ENCODE peak calls at places on chromosomes 5 and 9, in six cellular contexts. I is Panc1, C is esophagus muscularis mucosa, B is astrocyte, J is mucosa of descending colon, L is ascending aorta. N is an unnamed sample. For H3K36me3, the result is how much of the 10 kb centered on the place peaks cover.

GRCh38 chr5:5296061-5296460 is 126.4 kb upstream of the ICE1 start:
- DNase-seq in I (no peak), J (no peak), L (no peak), B (no peak), C (no peak), N (no peak)

GRCh38 chr9:32554107-32554506 is 1.7 kb upstream of the TOPORS start:
- DNase-seq in C (no peak), J (no peak), I (no peak), B (no peak), L (no peak), N (no peak)

GRCh38 chr9:89588271-89588879 is 16.4 kb upstream of the GADD45G start:
- DNase-seq in I (no peak), L (no peak), B (no peak), J (no peak), C (peak), N (no peak)

GRCh38 chr5:15020731-15021130 is 149.2 kb upstream of the ANKH start:
- DNase-seq in C (no peak), L (no peak), J (no peak), I (no peak), B (peak), N (no peak)

GRCh38 chr9:22395585-22396205 is 50.9 kb upstream of the DMRTA1 start:
- DNase-seq in B (peak), C (no peak), L (no peak), I (peak), J (no peak), N (no peak)

GRCh38 chr9:109408759-109409462 is 88.1 kb upstream of the EPB41L4B start:
- DNase-seq in B (no peak), C (no peak), J (no peak), I (no peak), L (no peak), N (no peak)

GRCh38 chr5:84642324-84642723 is 257.6 kb upstream of the EDIL3 start:
- DNase-seq in C (no peak), J (no peak), L (no peak), B (no peak), I (no peak), N (no peak)

GRCh38 chr5:128799945-128800344 is 165.3 kb upstream of the SLC27A6 start:
- DNase-seq in B (no peak), J (no peak), I (no peak), C (no peak), L (no peak), N (no peak)

GRCh38 chr5:89268460-89268859 is 385.5 kb upstream of the MEF2C start:
- DNase-seq in J (no peak), I (no peak), B (no peak), C (no peak), L (no peak), N (no peak)

GRCh38 chr9:35558185-35558584 is 46.9 kb upstream of the TESK1 start:
- DNase-seq in L (no peak), B (no peak), J (no peak), C (no peak), I (no peak), N (no peak)
- H3K36me3 ChIP-seq in L (half or more), B (under half), J (under half), C (half or more), I (under half), N (under half)

DNA sequence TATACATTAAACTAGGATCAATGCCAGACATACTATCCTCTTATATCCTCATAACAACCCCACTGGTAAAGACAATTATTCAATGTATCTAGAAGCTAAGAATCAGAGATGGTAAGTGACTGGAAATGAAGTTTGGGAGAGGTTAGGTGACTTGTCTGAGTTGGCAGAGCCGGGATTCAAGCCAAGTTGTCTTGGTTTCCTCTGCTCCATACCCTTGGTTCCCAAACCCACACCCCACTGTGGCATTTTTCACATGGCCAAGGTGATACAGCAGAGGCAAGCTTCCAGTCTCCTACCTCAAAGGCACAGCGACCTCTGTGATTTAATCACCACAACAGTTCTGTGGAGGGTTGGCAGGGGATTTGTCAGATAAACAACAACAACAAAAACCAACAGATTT is 34.7 kb upstream of the ADRB2 start:
- DNase-seq in I (no peak), J (no peak), B (no peak), L (no peak), C (no peak), N (no peak)
- TF ChIP-seq CTCF in I (no peak), J (no peak), B (no peak), L (no peak), C (no peak), N (no peak)

GRCh38 chr9:121498150-121498486 is 1.5 kb downstream of the GGTA1 start:
- DNase-seq in C (no peak), J (no peak), B (peak), L (peak), I (peak), N (peak)

GRCh38 chr9:121499427-121500164 is at the start of gene GGTA1:
- DNase-seq in L (peak), B (peak), C (no peak), I (no peak), J (peak), N (no peak)

GRCh38 chr9:121500165-121500478 is 478 bp upstream of the GGTA1 start:
- DNase-seq in J (no peak), I (no peak), L (no peak), B (no peak), C (no peak), N (no peak)

GRCh38 chr9:121499177-121499426 is 542 bp downstream of the GGTA1 start:
- DNase-seq in B (no peak), I (no peak), L (no peak), J (peak), C (no peak), N (no peak)

DNA sequence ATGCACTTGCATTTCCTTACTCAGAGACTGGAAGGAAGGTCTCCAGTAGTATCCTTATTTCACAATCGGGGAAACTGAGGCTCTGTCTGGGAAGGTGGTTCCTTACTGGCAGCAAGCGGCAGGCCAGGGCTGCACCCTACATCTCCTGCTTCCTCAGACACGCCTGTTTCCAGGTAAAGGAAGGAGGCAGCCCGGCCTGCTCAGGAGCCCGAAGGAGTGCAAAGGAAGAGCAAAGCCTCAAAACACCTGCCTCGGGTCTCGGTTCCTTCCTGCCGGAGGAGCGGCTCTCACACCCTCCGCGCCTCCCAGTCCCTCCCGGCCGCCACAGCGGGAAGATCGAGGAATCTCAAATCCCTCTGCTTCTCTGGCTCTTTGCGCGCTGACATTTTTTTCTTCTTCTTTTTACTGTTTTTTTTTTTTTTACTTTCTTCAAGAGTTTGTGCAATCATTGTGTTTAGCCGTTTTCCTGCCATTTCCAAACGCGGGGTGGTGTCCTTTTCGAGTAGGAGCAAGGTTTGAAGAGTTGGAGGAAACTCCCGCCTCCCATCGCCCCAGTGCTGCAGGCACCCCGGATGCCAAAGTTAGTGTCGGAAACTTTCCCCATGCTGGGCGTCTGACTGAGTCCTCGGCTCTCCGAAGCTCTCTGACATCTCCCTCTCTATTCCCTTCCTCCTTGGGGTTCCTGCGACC is 1.0 kb downstream of the GGTA1 start:
- DNase-seq in L (peak), J (peak), C (no peak), I (no peak), B (no peak), N (no peak)
- H3K4me3 ChIP-seq in L (peak), J (no peak), C (peak), I (peak), B (peak), N (peak)

GRCh38 chr9:112535811-112536210 is 49.2 kb downstream of the KIAA1958 start:
- DNase-seq in B (peak), I (no peak), C (no peak), L (no peak), J (no peak), N (no peak)

GRCh38 chr9:112537561-112537960 is 50.9 kb downstream of the KIAA1958 start:
- DNase-seq in I (no peak), J (no peak), C (no peak), L (no peak), B (no peak), N (no peak)

GRCh38 chr9:112532427-112532826 is 45.8 kb downstream of the KIAA1958 start:
- DNase-seq in C (no peak), B (peak), J (no peak), I (no peak), L (no peak), N (no peak)

GRCh38 chr9:112533660-112534059 is 47.0 kb downstream of the KIAA1958 start:
- DNase-seq in I (no peak), C (no peak), J (no peak), L (no peak), B (no peak), N (no peak)

GRCh38 chr9:112535364-112535763 is 48.7 kb downstream of the KIAA1958 start:
- DNase-seq in L (no peak), C (no peak), J (no peak), I (no peak), B (no peak), N (no peak)
- H3K36me3 ChIP-seq in L (under half), C (under half), J (under half), I (under half), B (under half), N (under half)

DNA sequence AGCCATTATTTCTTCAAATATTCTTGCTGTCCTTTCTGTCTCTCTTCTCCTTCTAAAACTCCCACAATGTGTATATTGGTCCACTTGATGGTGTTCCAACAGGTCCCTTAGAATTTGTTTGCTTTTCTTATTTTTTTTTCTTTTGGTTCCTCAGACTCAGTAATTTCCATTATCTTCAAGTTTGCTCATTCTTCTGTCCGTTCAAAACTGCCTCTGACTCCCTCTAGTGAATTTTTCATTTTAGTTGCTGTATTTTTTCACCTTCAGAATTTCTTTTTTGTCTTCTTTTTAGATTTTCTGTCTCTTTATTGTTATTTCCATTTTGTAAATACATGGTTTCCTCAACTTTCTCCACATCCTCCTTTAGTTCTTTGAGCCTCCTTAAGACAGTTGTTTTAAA is 6.4 kb upstream of the SRP19 start:
- DNase-seq in C (no peak), J (no peak), L (no peak), B (no peak), I (no peak), N (no peak)
- TF ChIP-seq CTCF in C (no peak), J (no peak), L (no peak), B (no peak), I (no peak), N (no peak)

GRCh38 chr9:107489144-107489673 is 360 bp downstream of the KLF4 start:
- DNase-seq in L (no peak), B (no peak), J (no peak), I (no peak), C (no peak), N (no peak)

GRCh38 chr9:107486674-107487520 is 2.7 kb downstream of the KLF4 start:
- DNase-seq in L (peak), J (peak), I (no peak), B (no peak), C (no peak), N (no peak)

GRCh38 chr9:107488400-107489143 is 997 bp downstream of the KLF4 start:
- DNase-seq in C (no peak), B (peak), I (no peak), J (peak), L (peak), N (no peak)

GRCh38 chr9:107489687-107490605 is at the start of gene KLF4:
- DNase-seq in C (peak), B (peak), I (no peak), J (peak), L (peak), N (peak)

GRCh38 chr9:107487521-107488399 is 1.8 kb downstream of the KLF4 start:
- DNase-seq in J (peak), B (peak), C (no peak), L (peak), I (no peak), N (no peak)
- H3K4me3 ChIP-seq in J (peak), B (peak), C (peak), L (peak), I (peak), N (peak)

DNA sequence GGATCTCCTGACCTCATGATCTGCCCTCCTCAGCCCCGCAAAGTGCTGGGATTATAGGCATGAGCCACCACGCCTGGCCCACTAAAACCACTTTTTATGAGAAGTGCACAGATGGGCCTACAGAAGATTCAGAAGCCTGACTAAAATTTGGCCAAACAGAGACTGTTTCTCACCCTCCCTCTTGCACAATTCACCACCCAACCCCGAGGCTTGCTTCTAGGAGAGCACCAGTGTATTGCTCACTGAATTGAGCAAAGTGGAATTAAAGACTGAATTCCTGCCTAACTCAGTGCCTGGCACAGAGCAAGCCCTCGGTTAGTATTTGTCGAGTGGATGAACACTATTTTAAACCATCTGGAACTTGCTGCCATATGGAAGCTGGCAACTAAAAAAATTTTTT is 3.4 kb upstream of the DCTN4 start:
- DNase-seq in C (no peak), I (no peak), B (no peak), L (no peak), J (no peak), N (no peak)
- H3K36me3 ChIP-seq in C (under half), I (under half), B (under half), L (under half), J (under half), N (under half)